ENCODE peak calls at places on chromosomes 3 and 15, in five cellular contexts. E is NT2/D1, G is neuronal stem cell, N is cardiac fibroblast, F is psoas muscle. Z is an unnamed sample.

GRCh38 chr3:139123377-139124095 is 78.8 kb upstream of the PRR23C start:
- DNase-seq in E (no peak), G (no peak), N (no peak), F (no peak), Z (peak; percentile 31)

GRCh38 chr15:99677540-99678134 is 55.6 kb downstream of the LYSMD4 start:
- DNase-seq in E (no peak), G (no peak), N (no peak), F (no peak), Z (no peak)

GRCh38 chr3:146626384-146627122 is 21.4 kb upstream of the PLSCR5 start:
- DNase-seq in E (no peak), G (no peak), N (no peak), F (no peak), Z (no peak)

GRCh38 chr15:57224664-57225063 is 151.6 kb upstream of the CGNL1 start:
- DNase-seq in E (no peak), G (no peak), N (no peak), F (no peak), Z (no peak)

GRCh38 chr3:33115024-33115768 is 1.4 kb downstream of the CRTAP start:
- DNase-seq in E (no peak), G (peak; percentile 78), N (peak; percentile 91), F (peak; percentile 78), Z (peak; percentile 58)

GRCh38 chr15:42143356-42143755 is 13.1 kb downstream of the PLA2G4F start:
- DNase-seq in E (no peak), G (no peak), N (no peak), F (no peak), Z (no peak)

GRCh38 chr3:8987673-8988655 is 24.7 kb upstream of the RAD18 start:
- DNase-seq in E (peak; percentile 79), G (peak; percentile 65), N (peak; percentile 67), F (peak; percentile 59), Z (peak; percentile 96)

GRCh38 chr3:196645091-196645490 is 5.6 kb downstream of the NRROS start:
- DNase-seq in E (no peak), G (no peak), N (no peak), F (no peak), Z (no peak)

GRCh38 chr3:99921986-99922385 is 104.3 kb downstream of the CMSS1 start:
- DNase-seq in E (no peak), G (no peak), N (no peak), F (no peak), Z (no peak)

GRCh38 chr3:138646527-138646926 is 38.0 kb downstream of the FAIM start:
- DNase-seq in E (no peak), G (no peak), N (no peak), F (no peak), Z (no peak)

GRCh38 chr3:65039754-65040210 is 352.0 kb upstream of the ADAMTS9 start:
- DNase-seq in E (no peak), G (no peak), N (peak; percentile 32), F (no peak), Z (peak; percentile 59)

GRCh38 chr3:129597087-129597791 is 9.2 kb downstream of the PLXND1 start:
- DNase-seq in E (no peak), G (no peak), N (peak; percentile 64), F (no peak), Z (no peak)

GRCh38 chr3:107657971-107658370 is 135.2 kb downstream of the BBX start:
- DNase-seq in E (no peak), G (no peak), N (peak; percentile 31), F (no peak), Z (no peak)

GRCh38 chr15:87326274-87326673 is 930.3 kb downstream of the NTRK3 start:
- DNase-seq in E (no peak), G (no peak), N (peak; percentile 3), F (no peak), Z (no peak)

GRCh38 chr3:27607370-27607769 is 114.8 kb downstream of the EOMES start:
- DNase-seq in E (no peak), G (no peak), N (peak; percentile 67), F (no peak), Z (peak; percentile 70)

GRCh38 chr3:122982202-122983185 is 45.1 kb downstream of the SEMA5B start:
- DNase-seq in E (no peak), G (no peak), N (no peak), F (no peak), Z (peak; percentile 78)

GRCh38 chr15:45496658-45497057 is 25.9 kb downstream of the SLC30A4 start:
- DNase-seq in E (no peak), G (no peak), N (no peak), F (no peak), Z (no peak)

GRCh38 chr3:36941658-36942057 is 3.2 kb downstream of the TRANK1 start:
- DNase-seq in E (no peak), G (no peak), N (peak; percentile 43), F (no peak), Z (peak; percentile 21)

GRCh38 chr3:74402821-74403220 is 211.6 kb downstream of the CNTN3 start:
- DNase-seq in E (no peak), G (no peak), N (no peak), F (no peak), Z (peak; percentile 59)

GRCh38 chr3:193586526-193586925 is 6.5 kb upstream of the OPA1 start:
- DNase-seq in E (no peak), G (no peak), N (no peak), F (no peak), Z (no peak)

GRCh38 chr15:58467121-58467721 is 35.4 kb downstream of the LIPC start:
- DNase-seq in E (no peak), G (no peak), N (no peak), F (no peak), Z (no peak)

GRCh38 chr3:160150525-160150924 is 74.7 kb upstream of the C3orf80 start:
- DNase-seq in E (no peak), G (no peak), N (peak; percentile 84), F (no peak), Z (no peak)

GRCh38 chr3:47617061-47618010 is 38.7 kb upstream of the CSPG5 start:
- DNase-seq in E (no peak), G (no peak), N (no peak), F (no peak), Z (no peak)

GRCh38 chr3:48558446-48559134 is 2.0 kb upstream of the PFKFB4 start:
- DNase-seq in E (no peak), G (no peak), N (no peak), F (peak; percentile 42), Z (no peak)

GRCh38 chr3:37904614-37905047 is 43.0 kb downstream of the CTDSPL start:
- DNase-seq in E (no peak), G (no peak), N (peak; percentile 57), F (no peak), Z (no peak)

GRCh38 chr3:80994085-80994665 is 767.3 kb downstream of the GBE1 start:
- DNase-seq in E (no peak), G (no peak), N (no peak), F (no peak), Z (no peak)

GRCh38 chr3:150104564-150104963 is 133.9 kb upstream of the PFN2 start:
- DNase-seq in E (no peak), G (no peak), N (no peak), F (no peak), Z (no peak)

GRCh38 chr3:142270407-142270806 is 45.0 kb upstream of the GK5 start:
- DNase-seq in E (no peak), G (no peak), N (no peak), F (no peak), Z (no peak)

GRCh38 chr15:67690936-67691335 is 134.4 kb upstream of the SKOR1 start:
- DNase-seq in E (no peak), G (no peak), N (peak; percentile 50), F (no peak), Z (no peak)

GRCh38 chr15:77865106-77865630 is 212.3 kb downstream of the TBC1D2B start:
- DNase-seq in E (no peak), G (no peak), N (no peak), F (no peak), Z (peak; percentile 31)

GRCh38 chr15:53758412-53758811 is 1.1 kb downstream of the WDR72 start:
- DNase-seq in E (no peak), G (no peak), N (no peak), F (no peak), Z (no peak)

GRCh38 chr3:13202744-13203397 is 129.6 kb upstream of the IQSEC1 start:
- DNase-seq in E (no peak), G (no peak), N (no peak), F (no peak), Z (no peak)

GRCh38 chr3:5122741-5123706 is 932 bp downstream of the ARL8B start:
- DNase-seq in E (peak; percentile 28), G (peak; percentile 48), N (peak; percentile 88), F (peak; percentile 28), Z (peak; percentile 85)

DNA sequence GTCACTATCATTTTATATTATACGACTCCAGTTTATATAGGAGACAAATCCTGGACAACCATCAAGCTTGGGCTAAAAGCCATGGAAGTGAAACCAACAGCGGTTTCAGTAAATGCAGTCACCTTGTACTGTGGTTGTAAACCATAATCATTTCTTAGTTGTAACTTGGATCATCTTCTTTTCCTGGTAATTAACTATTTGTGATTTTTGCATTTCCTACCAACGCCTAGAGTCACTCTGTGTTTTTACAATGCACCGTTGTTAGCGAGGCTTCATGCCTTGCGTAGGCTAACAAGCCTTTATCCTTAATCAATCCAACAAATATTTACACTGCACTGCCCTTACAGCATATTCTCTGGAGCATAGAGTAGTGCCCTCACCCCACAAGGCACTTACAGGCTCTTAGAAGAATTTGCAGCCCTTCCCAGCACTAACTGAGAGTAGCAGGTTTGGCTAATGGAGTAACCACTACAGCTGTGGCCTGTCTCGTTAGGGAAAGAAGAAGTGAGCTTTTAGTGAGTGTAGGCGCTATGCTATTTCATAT is 62.6 kb downstream of the ABHD2 start:
- DNase-seq in E (no peak), G (no peak), N (no peak), F (no peak), Z (no peak)
- H3K4me3 ChIP-seq in E (no peak overlapping the region), G (no peak overlapping the region), N (no peak overlapping the region), F (no peak overlapping the region), Z (peak overlapping the region; percentile 13)

GRCh38 chr15:96409231-96410138 is 79.0 kb downstream of the NR2F2 start:
- DNase-seq in E (no peak), G (no peak), N (peak; percentile 5), F (no peak), Z (peak; percentile 66)
- H3K4me3 ChIP-seq in E (peak overlapping the region; percentile 27), G (peak overlapping the region; percentile 27), N (peak overlapping the region; percentile 27), F (peak overlapping the region; percentile 60), Z (peak overlapping the region; percentile 57)

DNA sequence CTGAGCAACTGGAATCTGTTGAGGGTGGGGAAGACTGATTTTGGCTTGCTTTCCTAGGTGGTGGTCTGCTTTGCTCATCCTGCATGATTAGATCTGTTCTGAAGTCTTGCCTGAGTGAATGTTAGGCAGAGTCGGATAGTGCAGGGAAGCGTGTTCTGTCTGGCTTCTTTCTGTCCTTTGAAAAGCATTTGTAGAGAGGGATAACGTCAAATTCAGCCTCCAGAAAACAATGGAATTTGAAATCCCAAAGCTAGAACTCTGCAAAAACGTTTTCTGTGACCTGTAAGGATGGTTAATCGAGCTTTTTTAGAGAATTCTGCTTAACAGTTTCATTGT is 1.4 kb downstream of the GLCE start:
- DNase-seq in E (no peak), G (no peak), N (no peak), F (no peak), Z (no peak)
- H3K4me3 ChIP-seq in E (peak overlapping the region; percentile 73), G (peak overlapping the region; percentile 70), N (peak overlapping the region; percentile 87), F (peak overlapping the region; percentile 96), Z (peak overlapping the region; percentile 92)

GRCh38 chr15:81032818-81033217 is 32.1 kb downstream of the TLNRD1 start:
- DNase-seq in E (no peak), G (no peak), N (no peak), F (no peak), Z (no peak)
- H3K4me3 ChIP-seq in E (no peak overlapping the region), G (no peak overlapping the region), N (no peak overlapping the region), F (no peak overlapping the region), Z (no peak overlapping the region)

GRCh38 chr3:185959609-185960517 is 22.0 kb upstream of the TRA2B start:
- DNase-seq in E (no peak), G (no peak), N (peak; percentile 81), F (no peak), Z (no peak)
- H3K4me3 ChIP-seq in E (no peak overlapping the region), G (no peak overlapping the region), N (peak overlapping the region; percentile 45), F (peak overlapping the region; percentile 46), Z (no peak overlapping the region)

Z was measured in endodermal cell.